ENCODE peak calls at places on chromosomes 1 and 21, in ten cellular contexts. One of them, this sample, is unnamed.

GRCh38 chr1:244371294-244372141 is 80.2 kb downstream of the ADSS2 start:
- DNase-seq in T-helper 9 cell: no peak
- DNase-seq in fibroblast of the conjunctiva: no peak
- DNase-seq in OCI-LY7: no peak
- DNase-seq in NCI-H2171: no peak
- DNase-seq in NCI-H1436: peak; percentile 23
- DNase-seq in IMR-90: no peak
- DNase-seq in astrocyte: no peak
- DNase-seq in activated naive CD8-positive, alpha-beta T cell treated with anti-CD3 and anti-CD28 coated beads, Interleukin-2, amount 50 U/mL, for 24 hours: no peak
- DNase-seq in brain pericyte: no peak
- DNase-seq in this sample: no peak

GRCh38 chr1:76075877-76076276 is 1.3 kb downstream of the ST6GALNAC3 start:
- DNase-seq in brain pericyte: no peak
- DNase-seq in OCI-LY7: peak; percentile 16
- DNase-seq in activated naive CD8-positive, alpha-beta T cell treated with anti-CD3 and anti-CD28 coated beads, Interleukin-2, amount 50 U/mL, for 24 hours: no peak
- DNase-seq in NCI-H2171: no peak
- DNase-seq in fibroblast of the conjunctiva: no peak
- DNase-seq in astrocyte: no peak
- DNase-seq in T-helper 9 cell: no peak
- DNase-seq in NCI-H1436: no peak
- DNase-seq in IMR-90: peak; percentile 9
- DNase-seq in this sample: peak; percentile 68

GRCh38 chr1:99565606-99566289 is 80.2 kb upstream of the PALMD start:
- DNase-seq in fibroblast of the conjunctiva: no peak
- DNase-seq in NCI-H1436: no peak
- DNase-seq in NCI-H2171: no peak
- DNase-seq in activated naive CD8-positive, alpha-beta T cell treated with anti-CD3 and anti-CD28 coated beads, Interleukin-2, amount 50 U/mL, for 24 hours: no peak
- DNase-seq in brain pericyte: no peak
- DNase-seq in T-helper 9 cell: no peak
- DNase-seq in OCI-LY7: no peak
- DNase-seq in IMR-90: peak; percentile 49
- DNase-seq in astrocyte: peak; percentile 14
- DNase-seq in this sample: no peak

GRCh38 chr1:110464340-110464739 is 13.4 kb downstream of the PROK1 start:
- DNase-seq in activated naive CD8-positive, alpha-beta T cell treated with anti-CD3 and anti-CD28 coated beads, Interleukin-2, amount 50 U/mL, for 24 hours: no peak
- DNase-seq in brain pericyte: no peak
- DNase-seq in astrocyte: peak; percentile 76
- DNase-seq in OCI-LY7: no peak
- DNase-seq in NCI-H1436: no peak
- DNase-seq in NCI-H2171: no peak
- DNase-seq in IMR-90: peak; percentile 87
- DNase-seq in T-helper 9 cell: no peak
- DNase-seq in fibroblast of the conjunctiva: no peak
- DNase-seq in this sample: peak; percentile 47

GRCh38 chr1:209428241-209428921 is 155.1 kb upstream of the CAMK1G start:
- DNase-seq in NCI-H1436: peak; percentile 74
- DNase-seq in brain pericyte: no peak
- DNase-seq in NCI-H2171: no peak
- DNase-seq in activated naive CD8-positive, alpha-beta T cell treated with anti-CD3 and anti-CD28 coated beads, Interleukin-2, amount 50 U/mL, for 24 hours: no peak
- DNase-seq in IMR-90: no peak
- DNase-seq in fibroblast of the conjunctiva: no peak
- DNase-seq in OCI-LY7: no peak
- DNase-seq in astrocyte: no peak
- DNase-seq in T-helper 9 cell: no peak
- DNase-seq in this sample: no peak

GRCh38 chr21:42025392-42026071 is 15.4 kb upstream of the ZBTB21 start:
- DNase-seq in OCI-LY7: no peak
- DNase-seq in brain pericyte: no peak
- DNase-seq in fibroblast of the conjunctiva: no peak
- DNase-seq in NCI-H1436: no peak
- DNase-seq in NCI-H2171: no peak
- DNase-seq in astrocyte: peak; percentile 77
- DNase-seq in activated naive CD8-positive, alpha-beta T cell treated with anti-CD3 and anti-CD28 coated beads, Interleukin-2, amount 50 U/mL, for 24 hours: no peak
- DNase-seq in IMR-90: peak; percentile 94
- DNase-seq in T-helper 9 cell: no peak
- DNase-seq in this sample: peak; percentile 79

GRCh38 chr1:221718391-221719277 is 23.3 kb downstream of the DUSP10 start:
- DNase-seq in activated naive CD8-positive, alpha-beta T cell treated with anti-CD3 and anti-CD28 coated beads, Interleukin-2, amount 50 U/mL, for 24 hours: no peak
- DNase-seq in fibroblast of the conjunctiva: peak; percentile 71
- DNase-seq in NCI-H2171: no peak
- DNase-seq in IMR-90: peak; percentile 94
- DNase-seq in T-helper 9 cell: no peak
- DNase-seq in brain pericyte: no peak
- DNase-seq in NCI-H1436: no peak
- DNase-seq in OCI-LY7: no peak
- DNase-seq in astrocyte: peak; percentile 95
- DNase-seq in this sample: peak; percentile 95

GRCh38 chr1:202154766-202155477 is 5.5 kb downstream of the PTPN7 start:
- DNase-seq in NCI-H2171: no peak
- DNase-seq in brain pericyte: no peak
- DNase-seq in activated naive CD8-positive, alpha-beta T cell treated with anti-CD3 and anti-CD28 coated beads, Interleukin-2, amount 50 U/mL, for 24 hours: peak; percentile 44
- DNase-seq in T-helper 9 cell: peak; percentile 43
- DNase-seq in astrocyte: peak; percentile 49
- DNase-seq in OCI-LY7: peak; percentile 75
- DNase-seq in NCI-H1436: peak; percentile 85
- DNase-seq in IMR-90: peak; percentile 76
- DNase-seq in fibroblast of the conjunctiva: peak; percentile 63
- DNase-seq in this sample: peak; percentile 59

GRCh38 chr1:211918665-211919414 is 88.3 kb upstream of the LPGAT1 start:
- DNase-seq in astrocyte: no peak
- DNase-seq in T-helper 9 cell: no peak
- DNase-seq in fibroblast of the conjunctiva: no peak
- DNase-seq in NCI-H2171: no peak
- DNase-seq in activated naive CD8-positive, alpha-beta T cell treated with anti-CD3 and anti-CD28 coated beads, Interleukin-2, amount 50 U/mL, for 24 hours: no peak
- DNase-seq in brain pericyte: no peak
- DNase-seq in OCI-LY7: no peak
- DNase-seq in NCI-H1436: no peak
- DNase-seq in IMR-90: no peak
- DNase-seq in this sample: no peak

GRCh38 chr1:206501881-206502280 is 5.5 kb upstream of the RASSF5 start:
- DNase-seq in NCI-H1436: no peak
- DNase-seq in activated naive CD8-positive, alpha-beta T cell treated with anti-CD3 and anti-CD28 coated beads, Interleukin-2, amount 50 U/mL, for 24 hours: no peak
- DNase-seq in brain pericyte: no peak
- DNase-seq in IMR-90: no peak
- DNase-seq in fibroblast of the conjunctiva: no peak
- DNase-seq in T-helper 9 cell: no peak
- DNase-seq in OCI-LY7: no peak
- DNase-seq in NCI-H2171: no peak
- DNase-seq in astrocyte: no peak
- DNase-seq in this sample: no peak

GRCh38 chr1:21935393-21935804 is 1.7 kb downstream of the HSPG2 start:
- DNase-seq in NCI-H1436: no peak
- DNase-seq in T-helper 9 cell: no peak
- DNase-seq in fibroblast of the conjunctiva: no peak
- DNase-seq in NCI-H2171: no peak
- DNase-seq in brain pericyte: no peak
- DNase-seq in IMR-90: peak; percentile 47
- DNase-seq in activated naive CD8-positive, alpha-beta T cell treated with anti-CD3 and anti-CD28 coated beads, Interleukin-2, amount 50 U/mL, for 24 hours: no peak
- DNase-seq in OCI-LY7: no peak
- DNase-seq in astrocyte: peak; percentile 70
- DNase-seq in this sample: no peak

GRCh38 chr1:1804301-1804700 is 26.0 kb upstream of the NADK start:
- DNase-seq in OCI-LY7: no peak
- DNase-seq in T-helper 9 cell: no peak
- DNase-seq in activated naive CD8-positive, alpha-beta T cell treated with anti-CD3 and anti-CD28 coated beads, Interleukin-2, amount 50 U/mL, for 24 hours: no peak
- DNase-seq in NCI-H2171: no peak
- DNase-seq in IMR-90: no peak
- DNase-seq in brain pericyte: no peak
- DNase-seq in astrocyte: no peak
- DNase-seq in fibroblast of the conjunctiva: no peak
- DNase-seq in NCI-H1436: no peak
- DNase-seq in this sample: no peak

GRCh38 chr1:66733348-66734017 is 18.8 kb upstream of the DYNLT5 start:
- DNase-seq in astrocyte: peak; percentile 48
- DNase-seq in activated naive CD8-positive, alpha-beta T cell treated with anti-CD3 and anti-CD28 coated beads, Interleukin-2, amount 50 U/mL, for 24 hours: no peak
- DNase-seq in OCI-LY7: peak; percentile 11
- DNase-seq in fibroblast of the conjunctiva: no peak
- DNase-seq in NCI-H2171: no peak
- DNase-seq in brain pericyte: no peak
- DNase-seq in T-helper 9 cell: no peak
- DNase-seq in IMR-90: no peak
- DNase-seq in NCI-H1436: no peak
- DNase-seq in this sample: peak; percentile 18

This sample was measured in fibroblast of lung.